ENCODE peak calls at places on chromosomes 13 and 19, in six cellular contexts. I, Z, L, G, P and J are unnamed samples.

GRCh38 chr13:41216160-41216559 is 21.8 kb upstream of the KBTBD7 start:
- DNase-seq in G (no peak), Z (no peak), L (peak), P (no peak), I (no peak), J (no peak)

GRCh38 chr13:75437582-75438318 is 44.2 kb downstream of the TBC1D4 start:
- DNase-seq in G (peak), I (no peak), P (no peak), L (no peak), Z (no peak), J (no peak)

GRCh38 chr13:70087247-70087646 is 20.4 kb upstream of the ATXN8OS start:
- DNase-seq in Z (no peak), I (no peak), L (no peak), P (no peak), G (no peak), J (no peak)

GRCh38 chr19:55446060-55446459 is 3.0 kb upstream of the SHISA7 start:
- DNase-seq in Z (no peak), L (peak), I (no peak), G (no peak), P (no peak), J (no peak)

GRCh38 chr13:94660695-94661324 is 51.5 kb downstream of the SOX21 start:
- DNase-seq in Z (no peak), L (no peak), P (no peak), G (peak), I (no peak), J (peak)

GRCh38 chr19:13370948-13371347 is 135.3 kb downstream of the CACNA1A start:
- DNase-seq in P (no peak), L (no peak), G (no peak), Z (no peak), I (no peak), J (no peak)

GRCh38 chr13:37187110-37187509 is 81.6 kb upstream of the CSNK1A1L start:
- DNase-seq in L (no peak), P (no peak), I (no peak), G (no peak), Z (no peak), J (no peak)

GRCh38 chr19:6519289-6519688 is 11.5 kb upstream of the TNFSF9 start:
- DNase-seq in G (no peak), P (no peak), Z (no peak), L (no peak), I (no peak), J (no peak)

GRCh38 chr19:49403404-49404187 is 15.5 kb downstream of the KASH5 start:
- DNase-seq in L (no peak), G (peak), P (no peak), Z (peak), I (peak), J (peak)

DNA sequence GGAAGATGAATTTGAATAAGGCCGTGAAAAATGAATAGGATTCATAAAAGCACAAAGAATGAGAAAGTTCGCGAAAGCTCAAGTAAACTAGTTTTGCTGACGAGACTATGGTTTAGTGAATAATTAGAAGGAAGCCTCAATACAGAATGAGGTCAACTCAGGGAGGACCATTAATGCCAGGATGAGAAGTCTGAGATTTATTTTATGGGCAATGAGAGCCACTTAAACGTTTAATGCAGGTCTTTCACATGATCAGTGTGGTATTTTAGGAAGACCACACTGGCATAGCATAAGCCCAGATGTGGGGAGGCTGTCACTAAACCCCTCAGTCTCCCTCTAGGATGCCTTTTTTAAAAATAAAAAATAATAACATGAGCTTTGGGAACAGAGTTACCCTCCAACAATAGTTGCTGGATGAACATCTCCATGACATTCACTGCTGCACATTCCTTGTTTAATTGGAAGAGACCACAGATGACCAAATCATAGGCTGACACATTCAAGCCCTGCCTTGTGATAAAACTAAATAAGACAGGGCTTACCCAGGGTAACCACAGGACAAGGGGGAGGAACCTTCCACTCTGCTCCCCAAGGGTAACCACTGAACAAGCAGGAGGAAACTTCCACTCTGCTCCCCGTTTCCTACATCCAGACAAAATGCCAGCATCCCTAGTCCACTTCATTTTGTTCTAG is 43.6 kb upstream of the LSM14A start:
- DNase-seq in G (no peak), I (no peak), L (no peak), Z (no peak), P (no peak), J (no peak)
- TF ChIP-seq CREB1 in G (no peak), I (no peak), L (no peak), Z (no peak), P (no peak), J (no peak)

GRCh38 chr13:51525567-51526165 is 58.6 kb upstream of the WDFY2 start:
- DNase-seq in I (no peak), G (no peak), Z (no peak), P (no peak), L (no peak), J (no peak)
- TF ChIP-seq CREB1 in I (no peak), G (no peak), Z (no peak), P (no peak), L (no peak), J (no peak)

GRCh38 chr13:111282425-111282824 is 38.0 kb upstream of the TEX29 start:
- DNase-seq in I (no peak), Z (no peak), P (no peak), L (no peak), G (no peak), J (no peak)

GRCh38 chr13:111282997-111283396 is 37.4 kb upstream of the TEX29 start:
- DNase-seq in L (no peak), I (no peak), G (no peak), Z (no peak), P (no peak), J (no peak)

GRCh38 chr13:111280666-111281577 is 39.5 kb upstream of the TEX29 start:
- DNase-seq in P (no peak), Z (no peak), I (no peak), G (no peak), L (no peak), J (no peak)

GRCh38 chr13:111280226-111280625 is 40.2 kb upstream of the TEX29 start:
- DNase-seq in Z (no peak), L (no peak), I (no peak), G (no peak), P (no peak), J (no peak)

DNA sequence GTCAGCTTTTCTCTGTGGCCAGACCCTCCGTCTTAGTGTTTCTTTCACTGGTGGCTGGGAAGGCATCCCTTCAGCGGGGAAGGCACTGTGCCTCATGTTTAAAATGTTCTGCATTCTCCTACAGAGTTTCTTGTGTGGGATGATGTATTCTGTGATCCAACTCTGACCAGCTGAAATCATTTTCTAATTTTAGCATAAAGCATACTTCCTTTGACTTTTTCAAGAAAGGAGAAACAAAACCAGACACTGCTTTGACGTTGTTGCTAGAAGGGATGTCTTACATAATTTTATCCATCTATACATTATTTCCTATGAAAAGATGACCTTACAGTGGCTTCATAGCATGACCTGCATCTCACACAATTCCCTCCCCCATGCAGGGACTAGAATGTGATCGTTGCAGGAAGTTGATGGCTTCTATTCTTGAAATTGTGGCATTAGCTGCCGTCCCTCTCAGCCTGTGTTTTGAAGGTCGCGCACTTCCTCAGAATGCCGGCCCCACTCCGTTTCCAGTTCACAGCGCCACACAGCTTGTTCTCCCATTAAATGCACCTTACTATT is 38.6 kb upstream of the TEX29 start:
- DNase-seq in L (no peak), Z (no peak), P (no peak), G (no peak), I (no peak), J (no peak)
- TF ChIP-seq CREB1 in L (no peak), Z (no peak), P (no peak), G (no peak), I (no peak), J (no peak)

DNA sequence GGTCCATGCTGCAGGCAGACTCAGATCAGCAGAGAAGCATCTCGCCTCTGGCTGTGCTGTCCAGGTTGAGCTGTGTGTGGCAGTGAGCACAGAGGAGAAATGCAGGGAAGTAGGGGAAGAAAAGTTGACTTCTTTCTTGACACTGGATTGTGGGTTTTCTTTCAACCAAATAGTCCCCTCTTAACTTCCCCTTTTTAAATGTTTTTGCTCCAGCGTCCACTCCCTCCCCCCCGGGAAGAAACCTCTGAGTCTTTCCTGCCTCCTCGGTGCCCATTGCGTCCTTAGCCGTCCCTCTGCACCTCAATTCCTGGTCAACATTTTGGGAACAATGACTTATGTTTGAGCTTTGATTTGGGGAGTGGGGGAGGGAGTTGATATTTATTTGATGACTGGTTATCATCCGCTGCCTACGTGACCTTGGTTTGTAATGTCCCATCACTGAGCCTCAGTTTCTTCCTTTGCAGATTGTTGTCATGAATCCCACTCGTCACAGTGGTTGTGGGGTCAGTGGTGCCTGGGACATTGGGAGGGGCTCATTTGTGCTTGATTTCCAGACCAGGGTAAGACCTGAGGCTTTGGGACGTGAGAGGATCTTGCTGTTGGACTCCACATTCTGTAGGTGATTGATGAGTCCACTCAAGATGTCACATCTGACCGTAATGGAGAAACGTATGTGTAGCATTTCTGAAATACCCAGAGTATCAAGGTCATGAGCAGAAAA is at the start of gene LILRB2:
- DNase-seq in Z (no peak), P (no peak), G (no peak), L (no peak), I (no peak), J (no peak)
- TF ChIP-seq CREB1 in Z (no peak), P (no peak), G (no peak), L (no peak), I (no peak), J (no peak)

GRCh38 chr19:18421371-18421959 is 2.3 kb downstream of the SSBP4 start:
- DNase-seq in G (no peak), P (no peak), L (no peak), Z (no peak), I (no peak), J (no peak)

GRCh38 chr19:18419195-18419698 is at the start of gene SSBP4:
- DNase-seq in P (no peak), L (peak), G (peak), I (peak), Z (no peak), J (peak)

GRCh38 chr19:18420931-18421330 is 1.7 kb downstream of the SSBP4 start:
- DNase-seq in G (no peak), L (no peak), Z (no peak), I (no peak), P (no peak), J (no peak)

GRCh38 chr19:18418725-18419194 is 438 bp upstream of the SSBP4 start:
- DNase-seq in L (no peak), G (peak), P (no peak), I (no peak), Z (no peak), J (peak)

GRCh38 chr19:18419699-18420460 is 682 bp downstream of the SSBP4 start:
- DNase-seq in G (peak), L (peak), I (no peak), Z (no peak), P (no peak), J (peak)
- TF ChIP-seq CREB1 in G (no peak), L (no peak), I (no peak), Z (no peak), P (no peak), J (no peak)

DNA sequence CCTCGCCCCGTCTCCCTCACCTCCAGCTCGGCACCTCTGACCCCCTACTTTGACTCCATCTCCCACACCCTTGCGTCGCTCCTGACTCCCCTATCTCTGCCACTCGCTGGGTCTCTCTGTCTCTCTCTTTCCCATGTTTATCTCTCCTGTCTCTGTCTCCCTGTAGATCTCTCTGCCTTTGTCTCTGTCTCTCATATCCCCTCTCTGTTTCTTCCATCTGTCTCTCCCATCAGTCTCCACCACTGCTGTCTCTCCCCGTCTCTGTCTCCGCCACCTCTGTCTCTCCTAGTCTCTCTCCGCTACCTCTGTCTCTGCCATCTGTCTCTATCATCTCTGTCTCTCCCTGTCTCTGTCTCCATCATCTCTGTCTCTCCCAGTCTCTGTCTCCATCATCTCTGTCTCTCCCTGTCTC is 12.4 kb upstream of the BBC3 start:
- DNase-seq in P (no peak), I (no peak), G (no peak), L (no peak), Z (no peak), J (no peak)
- TF ChIP-seq CREB1 in P (no peak), I (no peak), G (no peak), L (no peak), Z (no peak), J (no peak)

GRCh38 chr13:23724196-23724970 is 154.2 kb downstream of the TNFRSF19 start:
- DNase-seq in I (no peak), L (no peak), Z (no peak), P (no peak), G (no peak), J (peak)
- TF ChIP-seq CREB1 in I (no peak), L (no peak), Z (no peak), P (no peak), G (no peak), J (no peak)

GRCh38 chr13:54033323-54033861 is 1004.8 kb downstream of the OLFM4 start:
- DNase-seq in L (no peak), G (no peak), I (no peak), Z (no peak), P (no peak), J (peak)

GRCh38 chr13:54034047-54034446 is 1005.4 kb downstream of the OLFM4 start:
- DNase-seq in I (no peak), P (no peak), Z (no peak), G (no peak), L (no peak), J (no peak)

GRCh38 chr13:54029720-54030119 is 1001.1 kb downstream of the OLFM4 start:
- DNase-seq in L (no peak), G (no peak), I (no peak), Z (no peak), P (no peak), J (no peak)

GRCh38 chr13:54029226-54029625 is 1000.6 kb downstream of the OLFM4 start:
- DNase-seq in L (no peak), P (peak), Z (peak), I (no peak), G (no peak), J (peak)
- TF ChIP-seq CREB1 in L (no peak), P (no peak), Z (no peak), I (no peak), G (no peak), J (no peak)